ENCODE peak calls at places on chromosomes 3 and 15, in ten cellular contexts. One of them, this sample, is unnamed.

GRCh38 chr3:129112308-129113052 is 9.1 kb downstream of the RAB43 start:
- DNase-seq in HCT116: no peak
- DNase-seq in K562: no peak
- DNase-seq in right lobe of liver: no peak
- DNase-seq in A549: no peak
- DNase-seq in IMR-90: peak
- DNase-seq in uterus: no peak
- DNase-seq in stomach: no peak
- DNase-seq in H54: no peak
- DNase-seq in heart left ventricle: no peak
- DNase-seq in this sample: peak

GRCh38 chr15:51735211-51735610 is 2.2 kb downstream of the LYSMD2 start:
- DNase-seq in IMR-90: no peak
- DNase-seq in stomach: no peak
- DNase-seq in K562: no peak
- DNase-seq in H54: no peak
- DNase-seq in uterus: no peak
- DNase-seq in heart left ventricle: no peak
- DNase-seq in right lobe of liver: no peak
- DNase-seq in A549: no peak
- DNase-seq in HCT116: no peak
- DNase-seq in this sample: no peak

GRCh38 chr15:99257107-99257750 is 5.9 kb downstream of the LRRC28 start:
- DNase-seq in stomach: no peak
- DNase-seq in uterus: no peak
- DNase-seq in H54: no peak
- DNase-seq in IMR-90: no peak
- DNase-seq in right lobe of liver: peak
- DNase-seq in A549: no peak
- DNase-seq in K562: no peak
- DNase-seq in HCT116: no peak
- DNase-seq in heart left ventricle: no peak
- DNase-seq in this sample: no peak

GRCh38 chr3:134211797-134212196 is 38.9 kb downstream of the RYK start:
- DNase-seq in A549: peak
- DNase-seq in K562: peak
- DNase-seq in uterus: no peak
- DNase-seq in H54: no peak
- DNase-seq in stomach: peak
- DNase-seq in IMR-90: peak
- DNase-seq in HCT116: peak
- DNase-seq in heart left ventricle: no peak
- DNase-seq in right lobe of liver: no peak
- DNase-seq in this sample: peak

GRCh38 chr3:119427669-119428068 is 35.7 kb downstream of the TMEM39A start:
- DNase-seq in K562: no peak
- DNase-seq in right lobe of liver: no peak
- DNase-seq in H54: no peak
- DNase-seq in heart left ventricle: no peak
- DNase-seq in stomach: no peak
- DNase-seq in HCT116: no peak
- DNase-seq in A549: no peak
- DNase-seq in uterus: no peak
- DNase-seq in IMR-90: no peak
- DNase-seq in this sample: peak

GRCh38 chr3:120364821-120365220 is 15.7 kb upstream of the LRRC58 start:
- DNase-seq in HCT116: no peak
- DNase-seq in right lobe of liver: no peak
- DNase-seq in stomach: no peak
- DNase-seq in IMR-90: peak
- DNase-seq in heart left ventricle: no peak
- DNase-seq in H54: no peak
- DNase-seq in uterus: no peak
- DNase-seq in A549: no peak
- DNase-seq in K562: no peak
- DNase-seq in this sample: no peak

GRCh38 chr3:66037986-66038369 is 740 bp downstream of the MAGI1 start:
- DNase-seq in stomach: no peak
- DNase-seq in K562: peak
- DNase-seq in uterus: peak
- DNase-seq in IMR-90: no peak
- DNase-seq in HCT116: no peak
- DNase-seq in H54: no peak
- DNase-seq in heart left ventricle: peak
- DNase-seq in A549: no peak
- DNase-seq in right lobe of liver: peak
- DNase-seq in this sample: no peak

GRCh38 chr3:189340680-189341460 is 169.1 kb downstream of the TPRG1 start:
- DNase-seq in uterus: no peak
- DNase-seq in HCT116: peak
- DNase-seq in heart left ventricle: no peak
- DNase-seq in A549: no peak
- DNase-seq in K562: no peak
- DNase-seq in H54: no peak
- DNase-seq in right lobe of liver: no peak
- DNase-seq in stomach: no peak
- DNase-seq in IMR-90: no peak
- DNase-seq in this sample: peak

GRCh38 chr3:107522510-107523360 is at the start of gene BBX:
- DNase-seq in H54: peak
- DNase-seq in HCT116: peak
- DNase-seq in stomach: peak
- DNase-seq in A549: peak
- DNase-seq in K562: peak
- DNase-seq in heart left ventricle: peak
- DNase-seq in right lobe of liver: peak
- DNase-seq in uterus: peak
- DNase-seq in IMR-90: peak
- DNase-seq in this sample: peak
- TF ChIP-seq POLR2A in H54: peak
- TF ChIP-seq POLR2A in HCT116: peak
- TF ChIP-seq POLR2A in stomach: no peak
- TF ChIP-seq POLR2A in A549: peak
- TF ChIP-seq POLR2A in K562: peak
- TF ChIP-seq POLR2A in heart left ventricle: peak
- TF ChIP-seq POLR2A in right lobe of liver: peak
- TF ChIP-seq POLR2A in uterus: peak
- TF ChIP-seq POLR2A in IMR-90: no peak
- TF ChIP-seq POLR2A in this sample: peak

DNA sequence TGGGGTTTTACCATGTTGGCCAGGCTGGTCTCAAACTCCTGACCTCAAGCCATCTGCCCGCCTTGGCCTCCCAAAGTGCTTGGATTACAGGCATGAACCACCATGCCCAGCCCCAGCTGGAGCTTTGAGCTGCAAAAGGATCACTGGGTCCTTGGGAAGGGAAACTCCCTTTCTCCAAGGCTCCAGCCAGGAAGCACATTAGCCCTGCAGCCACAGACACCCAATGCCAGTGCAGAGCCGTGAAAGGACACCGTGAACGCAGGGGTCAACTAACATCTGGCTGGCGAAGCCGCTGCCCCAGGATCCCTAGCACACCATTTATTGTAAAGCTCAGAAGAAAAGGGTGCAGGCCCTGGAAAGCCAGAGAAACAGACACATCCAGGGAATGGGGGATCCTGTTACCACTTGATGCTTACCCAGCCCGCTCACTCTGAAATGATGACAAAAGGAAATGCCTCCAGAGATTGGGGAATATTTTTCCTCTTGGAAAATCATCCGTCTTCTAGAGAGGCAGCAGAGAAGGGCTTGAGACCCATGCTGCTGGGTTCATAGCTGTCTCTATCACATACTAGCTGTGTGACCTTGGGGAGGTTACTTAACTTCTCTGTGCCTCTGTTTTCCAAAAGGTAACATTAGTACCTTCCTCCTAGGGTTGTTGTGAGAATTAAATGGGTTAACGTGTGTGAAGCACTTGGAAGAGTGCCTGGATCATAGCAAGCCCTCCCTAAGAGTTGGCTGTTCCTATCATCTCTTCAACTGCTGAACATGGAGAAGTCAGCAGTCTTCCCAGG is 40.8 kb downstream of the LMCD1 start:
- DNase-seq in uterus: no peak
- DNase-seq in heart left ventricle: no peak
- DNase-seq in K562: no peak
- DNase-seq in HCT116: no peak
- DNase-seq in IMR-90: no peak
- DNase-seq in right lobe of liver: no peak
- DNase-seq in stomach: no peak
- DNase-seq in A549: no peak
- DNase-seq in H54: no peak
- DNase-seq in this sample: no peak
- TF ChIP-seq POLR2A in uterus: no peak
- TF ChIP-seq POLR2A in heart left ventricle: no peak
- TF ChIP-seq POLR2A in K562: no peak
- TF ChIP-seq POLR2A in HCT116: no peak
- TF ChIP-seq POLR2A in IMR-90: no peak
- TF ChIP-seq POLR2A in right lobe of liver: no peak
- TF ChIP-seq POLR2A in stomach: no peak
- TF ChIP-seq POLR2A in A549: no peak
- TF ChIP-seq POLR2A in H54: no peak
- TF ChIP-seq POLR2A in this sample: no peak

DNA sequence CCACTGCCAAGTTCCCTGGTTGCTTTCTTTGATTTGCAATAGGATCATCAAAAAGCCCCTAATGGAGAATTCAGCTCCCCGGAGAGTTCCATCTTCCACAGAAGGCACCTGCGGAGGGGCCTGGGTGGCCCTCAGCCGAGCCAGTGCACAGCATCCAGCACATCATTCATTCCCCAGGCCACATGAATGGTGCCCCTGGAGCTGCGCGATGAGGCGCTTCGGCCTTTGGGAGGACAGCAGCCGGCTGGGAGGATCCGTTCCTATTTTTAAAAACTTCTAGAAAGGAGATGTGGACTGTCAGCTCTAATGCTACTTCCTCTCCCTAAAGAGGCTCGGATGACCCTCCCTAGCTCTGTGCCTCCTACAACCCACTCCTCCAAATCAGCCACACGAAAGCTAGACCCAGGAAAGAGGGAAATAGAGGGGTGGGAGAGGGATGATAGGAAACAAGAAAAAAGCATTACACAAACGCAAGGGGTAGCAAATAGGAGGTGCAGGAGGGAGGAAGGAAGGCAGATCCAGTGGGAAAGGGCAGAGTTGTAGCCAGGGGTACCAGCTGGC is 20.3 kb downstream of the EHD4 start:
- DNase-seq in heart left ventricle: no peak
- DNase-seq in right lobe of liver: no peak
- DNase-seq in stomach: no peak
- DNase-seq in H54: no peak
- DNase-seq in K562: no peak
- DNase-seq in uterus: no peak
- DNase-seq in A549: no peak
- DNase-seq in IMR-90: no peak
- DNase-seq in HCT116: no peak
- DNase-seq in this sample: no peak
- TF ChIP-seq POLR2A in heart left ventricle: no peak
- TF ChIP-seq POLR2A in right lobe of liver: no peak
- TF ChIP-seq POLR2A in stomach: no peak
- TF ChIP-seq POLR2A in H54: no peak
- TF ChIP-seq POLR2A in K562: no peak
- TF ChIP-seq POLR2A in uterus: no peak
- TF ChIP-seq POLR2A in A549: no peak
- TF ChIP-seq POLR2A in IMR-90: no peak
- TF ChIP-seq POLR2A in HCT116: no peak
- TF ChIP-seq POLR2A in this sample: no peak

DNA sequence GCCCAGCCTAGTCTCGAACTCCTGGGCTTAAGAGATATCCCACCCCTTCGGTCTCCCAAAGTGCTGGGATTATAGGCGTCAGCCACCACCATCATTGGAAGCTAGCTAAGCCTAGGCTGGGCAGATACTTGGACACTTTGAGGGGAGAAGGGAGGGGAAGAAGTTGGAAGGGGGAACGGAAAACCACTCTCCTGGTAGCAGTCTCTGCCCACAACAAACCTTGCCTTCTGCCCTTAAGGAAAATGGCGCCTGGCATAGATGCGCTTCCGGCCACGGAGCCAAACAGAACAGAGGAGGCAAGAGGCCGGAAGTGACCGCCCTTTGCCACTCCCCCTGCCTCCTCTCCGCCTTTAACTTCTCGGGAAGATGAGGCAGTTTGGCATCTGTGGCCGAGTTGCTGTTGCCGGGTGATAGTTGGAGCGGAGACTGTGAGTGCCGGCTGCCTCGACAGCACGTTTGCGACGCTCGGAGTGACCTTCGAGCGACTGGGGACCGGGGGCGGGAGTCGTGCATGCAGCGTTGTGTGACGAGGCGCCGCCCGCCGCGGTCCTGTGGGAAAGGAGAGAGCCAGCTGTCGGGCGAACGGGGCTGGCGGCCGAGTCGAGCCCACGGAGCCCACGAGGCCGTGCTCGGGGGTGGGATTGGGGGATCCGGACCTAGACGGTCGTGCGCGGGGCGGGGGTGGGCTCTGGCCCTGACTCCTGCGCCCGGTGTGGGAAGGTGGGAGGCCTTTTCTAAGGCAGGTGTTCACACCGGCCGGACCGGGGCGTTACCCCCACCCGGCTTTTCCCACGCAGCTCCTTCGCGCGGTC is at the start of gene MFN1:
- DNase-seq in H54: peak
- DNase-seq in K562: peak
- DNase-seq in HCT116: peak
- DNase-seq in right lobe of liver: peak
- DNase-seq in stomach: peak
- DNase-seq in A549: peak
- DNase-seq in heart left ventricle: peak
- DNase-seq in uterus: peak
- DNase-seq in IMR-90: peak
- DNase-seq in this sample: peak
- TF ChIP-seq POLR2A in H54: peak
- TF ChIP-seq POLR2A in K562: peak
- TF ChIP-seq POLR2A in HCT116: no peak
- TF ChIP-seq POLR2A in right lobe of liver: peak
- TF ChIP-seq POLR2A in stomach: no peak
- TF ChIP-seq POLR2A in A549: peak
- TF ChIP-seq POLR2A in heart left ventricle: no peak
- TF ChIP-seq POLR2A in uterus: peak
- TF ChIP-seq POLR2A in IMR-90: peak
- TF ChIP-seq POLR2A in this sample: peak